ENCODE peak calls at places on chromosomes 5 and 9, in nine cellular contexts. One of them, this sample, is unnamed.

GRCh38 chr5:13029211-13029610 is 915.3 kb downstream of the DNAH5 start:
- DNase-seq in neural crest cell: no peak
- DNase-seq in CD4-positive, alpha-beta T cell: no peak
- DNase-seq in esophagus muscularis mucosa: no peak
- DNase-seq in psoas muscle: no peak
- DNase-seq in lung: no peak
- DNase-seq in uterus: no peak
- DNase-seq in tibial artery: no peak
- DNase-seq in PC-9: no peak
- DNase-seq in this sample: no peak

GRCh38 chr5:96327728-96328127 is 105.3 kb downstream of the PCSK1 start:
- DNase-seq in tibial artery: no peak
- DNase-seq in esophagus muscularis mucosa: no peak
- DNase-seq in uterus: no peak
- DNase-seq in neural crest cell: no peak
- DNase-seq in lung: no peak
- DNase-seq in psoas muscle: no peak
- DNase-seq in PC-9: no peak
- DNase-seq in CD4-positive, alpha-beta T cell: no peak
- DNase-seq in this sample: no peak

GRCh38 chr9:124133752-124134151 is 122.2 kb downstream of the LHX2 start:
- DNase-seq in psoas muscle: no peak
- DNase-seq in esophagus muscularis mucosa: no peak
- DNase-seq in PC-9: peak
- DNase-seq in uterus: no peak
- DNase-seq in tibial artery: peak
- DNase-seq in CD4-positive, alpha-beta T cell: no peak
- DNase-seq in neural crest cell: peak
- DNase-seq in lung: no peak
- DNase-seq in this sample: no peak

GRCh38 chr5:68225911-68226563 is 10.5 kb downstream of the PIK3R1 start:
- DNase-seq in lung: no peak
- DNase-seq in uterus: no peak
- DNase-seq in psoas muscle: no peak
- DNase-seq in esophagus muscularis mucosa: no peak
- DNase-seq in neural crest cell: no peak
- DNase-seq in tibial artery: no peak
- DNase-seq in CD4-positive, alpha-beta T cell: no peak
- DNase-seq in PC-9: no peak
- DNase-seq in this sample: no peak

GRCh38 chr9:7094052-7094451 is 336.3 kb downstream of the KDM4C start:
- DNase-seq in uterus: no peak
- DNase-seq in esophagus muscularis mucosa: no peak
- DNase-seq in tibial artery: no peak
- DNase-seq in psoas muscle: no peak
- DNase-seq in CD4-positive, alpha-beta T cell: no peak
- DNase-seq in neural crest cell: no peak
- DNase-seq in lung: no peak
- DNase-seq in PC-9: no peak
- DNase-seq in this sample: no peak

GRCh38 chr5:132221781-132222648 is 5.6 kb downstream of the P4HA2 start:
- DNase-seq in tibial artery: peak
- DNase-seq in psoas muscle: peak
- DNase-seq in neural crest cell: no peak
- DNase-seq in uterus: peak
- DNase-seq in lung: peak
- DNase-seq in esophagus muscularis mucosa: no peak
- DNase-seq in PC-9: no peak
- DNase-seq in CD4-positive, alpha-beta T cell: no peak
- DNase-seq in this sample: no peak

GRCh38 chr5:112077180-112077579 is 320.2 kb upstream of the NREP start:
- DNase-seq in PC-9: no peak
- DNase-seq in esophagus muscularis mucosa: no peak
- DNase-seq in tibial artery: no peak
- DNase-seq in uterus: no peak
- DNase-seq in CD4-positive, alpha-beta T cell: no peak
- DNase-seq in lung: no peak
- DNase-seq in psoas muscle: no peak
- DNase-seq in neural crest cell: no peak
- DNase-seq in this sample: no peak

GRCh38 chr9:108477538-108478006 is 378.2 kb downstream of the ACTL7B start:
- DNase-seq in tibial artery: no peak
- DNase-seq in psoas muscle: no peak
- DNase-seq in neural crest cell: no peak
- DNase-seq in PC-9: no peak
- DNase-seq in CD4-positive, alpha-beta T cell: no peak
- DNase-seq in lung: no peak
- DNase-seq in esophagus muscularis mucosa: no peak
- DNase-seq in uterus: no peak
- DNase-seq in this sample: no peak

GRCh38 chr5:119291056-119291455 is 64.8 kb upstream of the TNFAIP8 start:
- DNase-seq in psoas muscle: no peak
- DNase-seq in neural crest cell: no peak
- DNase-seq in CD4-positive, alpha-beta T cell: no peak
- DNase-seq in PC-9: no peak
- DNase-seq in lung: no peak
- DNase-seq in tibial artery: no peak
- DNase-seq in esophagus muscularis mucosa: no peak
- DNase-seq in uterus: no peak
- DNase-seq in this sample: no peak

GRCh38 chr9:117063721-117064471 is 351.0 kb downstream of the ASTN2 start:
- DNase-seq in lung: no peak
- DNase-seq in uterus: no peak
- DNase-seq in esophagus muscularis mucosa: no peak
- DNase-seq in neural crest cell: no peak
- DNase-seq in PC-9: no peak
- DNase-seq in tibial artery: no peak
- DNase-seq in psoas muscle: no peak
- DNase-seq in CD4-positive, alpha-beta T cell: no peak
- DNase-seq in this sample: no peak

DNA sequence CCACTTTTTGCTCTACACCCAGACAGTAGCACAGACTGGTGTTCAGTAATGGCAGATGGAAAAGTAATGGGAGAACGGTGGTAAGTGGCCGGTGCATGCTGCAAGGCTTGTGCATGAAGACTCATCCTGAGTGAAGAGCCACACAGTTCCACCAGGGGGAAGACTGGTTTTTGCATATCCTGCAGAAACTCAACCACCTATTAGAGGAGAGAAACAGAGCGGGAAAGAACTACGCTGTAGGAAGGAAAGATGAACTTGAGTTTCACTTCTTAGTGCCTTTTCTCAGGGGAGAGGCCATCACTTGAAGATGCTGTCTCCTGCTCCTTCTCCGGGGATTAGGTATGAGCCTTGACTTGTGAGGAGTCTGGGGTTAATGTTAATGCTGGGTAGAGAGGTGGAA is 9.4 kb upstream of the PRSS3 start:
- DNase-seq in CD4-positive, alpha-beta T cell: no peak
- DNase-seq in PC-9: no peak
- DNase-seq in neural crest cell: no peak
- DNase-seq in esophagus muscularis mucosa: no peak
- DNase-seq in lung: no peak
- DNase-seq in psoas muscle: no peak
- DNase-seq in uterus: no peak
- DNase-seq in tibial artery: no peak
- DNase-seq in this sample: no peak
- TF ChIP-seq CTCF in CD4-positive, alpha-beta T cell: no peak
- TF ChIP-seq CTCF in PC-9: no peak
- TF ChIP-seq CTCF in neural crest cell: peak
- TF ChIP-seq CTCF in esophagus muscularis mucosa: no peak
- TF ChIP-seq CTCF in lung: no peak
- TF ChIP-seq CTCF in psoas muscle: no peak
- TF ChIP-seq CTCF in uterus: no peak
- TF ChIP-seq CTCF in tibial artery: no peak
- TF ChIP-seq CTCF in this sample: no peak

GRCh38 chr5:9919306-9920030 is 289.3 kb upstream of the TAS2R1 start:
- DNase-seq in PC-9: no peak
- DNase-seq in tibial artery: no peak
- DNase-seq in CD4-positive, alpha-beta T cell: no peak
- DNase-seq in uterus: no peak
- DNase-seq in lung: no peak
- DNase-seq in esophagus muscularis mucosa: no peak
- DNase-seq in psoas muscle: no peak
- DNase-seq in neural crest cell: no peak
- DNase-seq in this sample: no peak

GRCh38 chr5:9924614-9925013 is 294.5 kb upstream of the TAS2R1 start:
- DNase-seq in CD4-positive, alpha-beta T cell: no peak
- DNase-seq in PC-9: no peak
- DNase-seq in esophagus muscularis mucosa: no peak
- DNase-seq in psoas muscle: no peak
- DNase-seq in uterus: no peak
- DNase-seq in tibial artery: no peak
- DNase-seq in lung: no peak
- DNase-seq in neural crest cell: no peak
- DNase-seq in this sample: no peak

GRCh38 chr5:9922719-9923118 is 292.6 kb upstream of the TAS2R1 start:
- DNase-seq in tibial artery: no peak
- DNase-seq in lung: no peak
- DNase-seq in psoas muscle: no peak
- DNase-seq in PC-9: no peak
- DNase-seq in uterus: no peak
- DNase-seq in CD4-positive, alpha-beta T cell: no peak
- DNase-seq in esophagus muscularis mucosa: no peak
- DNase-seq in neural crest cell: no peak
- DNase-seq in this sample: no peak

DNA sequence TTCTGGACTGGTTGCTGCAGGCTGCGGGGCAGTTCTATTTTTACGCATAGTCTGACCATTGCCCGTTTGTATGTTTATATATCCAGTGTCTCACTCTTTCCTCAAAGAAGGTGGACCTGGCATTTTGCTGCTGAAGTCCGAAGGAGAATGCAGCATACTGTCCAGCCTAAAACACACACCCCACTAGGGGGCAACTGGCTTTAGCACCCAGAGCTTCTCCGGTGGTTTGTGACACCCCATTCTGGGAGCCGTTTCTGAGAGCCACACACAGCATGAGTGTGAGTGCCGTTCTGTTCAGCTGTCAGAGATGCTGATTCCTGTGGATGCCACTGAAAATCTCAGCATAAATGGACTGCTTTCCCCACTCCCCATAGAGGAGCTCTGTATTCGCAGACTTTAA is 290.5 kb upstream of the TAS2R1 start:
- DNase-seq in tibial artery: no peak
- DNase-seq in psoas muscle: no peak
- DNase-seq in esophagus muscularis mucosa: no peak
- DNase-seq in neural crest cell: no peak
- DNase-seq in CD4-positive, alpha-beta T cell: no peak
- DNase-seq in PC-9: no peak
- DNase-seq in lung: no peak
- DNase-seq in uterus: no peak
- DNase-seq in this sample: no peak
- TF ChIP-seq CTCF in tibial artery: no peak
- TF ChIP-seq CTCF in psoas muscle: no peak
- TF ChIP-seq CTCF in esophagus muscularis mucosa: no peak
- TF ChIP-seq CTCF in neural crest cell: no peak
- TF ChIP-seq CTCF in CD4-positive, alpha-beta T cell: no peak
- TF ChIP-seq CTCF in PC-9: no peak
- TF ChIP-seq CTCF in lung: no peak
- TF ChIP-seq CTCF in uterus: no peak
- TF ChIP-seq CTCF in this sample: no peak

DNA sequence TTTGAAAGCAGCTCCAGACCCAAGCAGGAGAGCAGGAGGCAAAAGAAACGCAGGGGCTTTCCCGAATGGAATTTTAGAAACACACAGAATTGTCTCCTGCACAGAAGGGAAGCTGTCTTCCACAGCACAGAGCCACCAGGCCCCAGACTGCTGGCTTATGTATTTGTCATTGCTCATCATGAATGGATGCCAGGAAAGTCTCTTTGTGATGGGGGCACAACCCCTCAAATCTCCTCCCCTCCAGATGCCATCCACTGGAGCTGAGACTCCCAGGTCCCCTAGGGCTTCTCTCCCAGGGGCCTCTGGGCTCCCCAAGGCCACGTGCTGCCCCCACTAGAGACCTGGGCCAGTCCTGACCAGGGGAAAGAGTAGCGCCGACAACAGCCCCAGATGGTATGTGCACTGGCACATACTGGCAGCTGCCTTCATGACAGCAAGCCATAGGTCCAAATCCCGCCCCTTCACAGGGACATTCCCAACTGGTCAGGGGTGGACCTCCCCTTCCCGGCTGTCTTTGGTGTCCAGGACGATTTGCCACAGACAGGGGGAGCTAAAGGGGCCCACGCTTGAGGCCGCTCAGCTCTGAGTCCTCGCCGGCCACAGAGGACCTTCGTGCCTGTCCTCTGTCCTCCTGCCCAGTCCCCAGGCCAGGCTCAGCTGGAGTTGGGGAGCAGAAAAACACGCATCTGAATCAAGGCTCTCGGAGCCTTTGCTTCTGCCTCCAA is 127.8 kb downstream of the KCNIP1 start:
- DNase-seq in esophagus muscularis mucosa: no peak
- DNase-seq in CD4-positive, alpha-beta T cell: no peak
- DNase-seq in uterus: no peak
- DNase-seq in psoas muscle: no peak
- DNase-seq in PC-9: no peak
- DNase-seq in lung: no peak
- DNase-seq in neural crest cell: peak
- DNase-seq in tibial artery: peak
- DNase-seq in this sample: no peak
- TF ChIP-seq CTCF in esophagus muscularis mucosa: no peak
- TF ChIP-seq CTCF in CD4-positive, alpha-beta T cell: no peak
- TF ChIP-seq CTCF in uterus: no peak
- TF ChIP-seq CTCF in psoas muscle: peak
- TF ChIP-seq CTCF in PC-9: no peak
- TF ChIP-seq CTCF in lung: no peak
- TF ChIP-seq CTCF in neural crest cell: peak
- TF ChIP-seq CTCF in tibial artery: peak
- TF ChIP-seq CTCF in this sample: no peak

DNA sequence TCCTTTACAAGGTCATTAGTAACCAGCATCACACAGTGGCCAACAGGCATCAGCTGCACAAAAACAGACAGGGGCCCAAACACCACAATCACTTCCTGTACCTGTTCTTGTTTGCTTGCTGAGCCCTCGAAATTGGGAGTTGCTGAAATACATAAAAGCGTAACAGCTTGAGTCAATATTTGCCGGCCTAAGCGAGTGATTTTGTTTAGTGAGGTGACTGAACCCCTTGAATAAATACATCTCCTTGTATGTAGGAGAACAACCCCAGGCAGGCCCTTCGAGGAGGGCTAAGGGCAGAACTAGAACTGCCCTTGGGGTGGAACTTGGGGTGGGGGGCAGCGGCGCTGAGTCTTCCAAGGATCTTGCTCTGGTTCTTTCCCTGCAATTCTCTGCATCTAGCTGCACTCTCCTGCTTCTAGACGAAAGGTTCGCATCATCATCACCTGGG is 502.5 kb downstream of the RASEF start:
- DNase-seq in CD4-positive, alpha-beta T cell: no peak
- DNase-seq in PC-9: no peak
- DNase-seq in tibial artery: no peak
- DNase-seq in psoas muscle: no peak
- DNase-seq in neural crest cell: no peak
- DNase-seq in uterus: no peak
- DNase-seq in esophagus muscularis mucosa: no peak
- DNase-seq in lung: peak
- DNase-seq in this sample: no peak
- TF ChIP-seq CTCF in CD4-positive, alpha-beta T cell: no peak
- TF ChIP-seq CTCF in PC-9: no peak
- TF ChIP-seq CTCF in tibial artery: no peak
- TF ChIP-seq CTCF in psoas muscle: no peak
- TF ChIP-seq CTCF in neural crest cell: no peak
- TF ChIP-seq CTCF in uterus: no peak
- TF ChIP-seq CTCF in esophagus muscularis mucosa: no peak
- TF ChIP-seq CTCF in lung: no peak
- TF ChIP-seq CTCF in this sample: no peak